ENCODE peak calls at places on chromosomes 1 and 21, in seven cellular contexts. Z is K562, K is SK-N-SH, H is HCT116, L is HepG2, A is GM12878, D is H1. X is an unnamed sample.

GRCh38 chr21:38495242-38495641 is 3.0 kb downstream of the ERG start:
- DNase-seq in K (no peak), A (no peak), Z (no peak), D (no peak), L (no peak), H (no peak), X (no peak)

GRCh38 chr1:154608522-154609294 is 722 bp upstream of the ADAR start:
- DNase-seq in K (peak; percentile 77), H (no peak), D (no peak), L (peak; percentile 46), A (no peak), Z (peak; percentile 66), X (peak; percentile 83)

GRCh38 chr1:227759345-227760300 is 24.4 kb downstream of the SNAP47 start:
- DNase-seq in L (no peak), H (no peak), D (no peak), A (no peak), Z (no peak), K (no peak), X (no peak)

GRCh38 chr1:15797614-15798390 is 9.6 kb downstream of the UQCRHL start:
- DNase-seq in K (no peak), L (no peak), Z (no peak), A (no peak), H (no peak), D (no peak), X (no peak)

GRCh38 chr1:210635108-210635507 is 306.4 kb downstream of the HHAT start:
- DNase-seq in Z (no peak), D (no peak), K (no peak), A (no peak), H (no peak), L (no peak), X (no peak)

GRCh38 chr1:21217812-21218596 is 41.3 kb upstream of the EIF4G3 start:
- DNase-seq in Z (peak; percentile 70), A (no peak), K (peak; percentile 77), D (no peak), H (no peak), L (peak; percentile 16), X (no peak)

GRCh38 chr1:34086561-34086960 is 78.5 kb downstream of the CSMD2 start:
- DNase-seq in D (no peak), H (no peak), A (no peak), L (no peak), K (no peak), Z (no peak), X (no peak)

GRCh38 chr1:201885531-201886075 is 3.1 kb upstream of the SHISA4 start:
- DNase-seq in H (peak; percentile 26), L (no peak), D (no peak), K (no peak), A (no peak), Z (peak; percentile 87), X (no peak)

DNA sequence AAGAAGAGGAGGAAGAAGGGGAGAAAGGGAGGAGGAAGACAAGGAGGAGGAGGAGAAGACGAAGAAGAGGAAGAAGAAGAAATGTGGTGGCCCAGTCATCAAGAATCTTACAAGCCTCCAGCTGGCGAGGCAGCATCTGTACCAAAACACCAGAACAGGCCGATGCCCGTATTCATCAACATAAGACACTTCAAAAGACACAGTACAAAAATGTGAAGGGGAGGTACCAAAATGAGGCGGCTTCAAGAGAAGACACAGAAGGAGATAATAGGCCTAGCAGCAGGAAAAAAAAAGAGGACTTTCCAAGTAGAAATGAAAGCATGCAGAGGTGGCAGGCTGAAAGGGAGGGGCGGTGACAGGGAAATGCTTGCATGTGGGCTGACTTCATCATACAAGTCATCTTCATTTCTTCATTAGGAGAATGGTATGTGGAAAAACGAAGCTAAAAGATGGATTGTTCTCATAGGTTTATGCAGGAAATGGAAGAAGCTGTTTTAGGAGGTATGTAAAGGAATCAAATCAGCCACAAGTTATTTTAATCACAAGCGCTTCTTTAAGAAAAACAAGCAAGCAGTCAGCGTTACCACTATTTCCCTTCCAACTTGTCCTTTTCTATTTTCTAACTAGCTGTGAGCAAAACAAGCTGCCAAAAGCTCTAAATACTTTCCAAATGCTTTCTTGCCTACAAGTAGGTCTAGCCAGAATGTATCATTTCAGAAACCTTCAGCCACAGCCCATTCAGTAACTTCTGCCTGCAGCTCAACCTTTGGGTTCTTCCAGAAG is 192.3 kb downstream of the SLC45A1 start:
- DNase-seq in A (no peak), Z (no peak), K (no peak), H (no peak), D (no peak), L (no peak), X (no peak)
- TF ChIP-seq JUND in A (no peak), Z (no peak), K (peak; percentile 52), H (no peak), D (no peak), L (no peak), X (no peak)

GRCh38 chr1:206911064-206911663 is 10.6 kb downstream of the FCMR start:
- DNase-seq in K (peak; percentile 77), H (no peak), A (no peak), Z (peak; percentile 86), D (no peak), L (peak; percentile 16), X (peak; percentile 71)
- TF ChIP-seq JUND in K (no peak), H (no peak), A (no peak), Z (no peak), D (no peak), L (no peak), X (no peak)

GRCh38 chr1:13950637-13951036 is 250.6 kb downstream of the PRDM2 start:
- DNase-seq in K (peak; percentile 31), A (no peak), Z (peak; percentile 53), L (no peak), D (peak; percentile 34), H (peak; percentile 3), X (no peak)
- TF ChIP-seq JUND in K (no peak), A (no peak), Z (no peak), L (no peak), D (no peak), H (no peak), X (no peak)

GRCh38 chr1:206635080-206635982 is at the start of gene DYRK3:
- DNase-seq in L (peak; percentile 76), H (peak; percentile 72), D (peak; percentile 63), K (peak; percentile 97), A (peak; percentile 71), Z (peak; percentile 99), X (peak; percentile 92)

GRCh38 chr1:206628916-206629315 is 6.4 kb upstream of the DYRK3 start:
- DNase-seq in K (no peak), D (no peak), Z (no peak), A (no peak), H (no peak), L (no peak), X (no peak)

GRCh38 chr1:206634365-206635079 is 814 bp upstream of the DYRK3 start:
- DNase-seq in A (no peak), K (peak; percentile 66), H (peak; percentile 74), D (no peak), Z (peak; percentile 70), L (peak; percentile 81), X (peak; percentile 92)

GRCh38 chr1:206633708-206634121 is 1.6 kb upstream of the DYRK3 start:
- DNase-seq in K (no peak), Z (no peak), H (no peak), L (no peak), A (no peak), D (no peak), X (no peak)

GRCh38 chr1:206631085-206631509 is 4.2 kb upstream of the DYRK3 start:
- DNase-seq in K (peak; percentile 58), A (peak; percentile 60), Z (peak; percentile 93), D (peak; percentile 74), H (peak; percentile 88), L (peak; percentile 78), X (peak; percentile 91)
- TF ChIP-seq JUND in K (no peak), A (no peak), Z (no peak), D (no peak), H (no peak), L (no peak), X (no peak)

X was measured in T47D.